ENCODE peak calls at places on chromosomes 6 and 20, in four cellular contexts. One of them, this sample, is unnamed.

GRCh38 chr6:13615802-13616140 is 636 bp downstream of the NOL7 start:
- DNase-seq in GM12878: no peak
- DNase-seq in HepG2: no peak
- DNase-seq in K562: peak; percentile 53
- DNase-seq in this sample: peak; percentile 40

GRCh38 chr6:117605169-117605826 is 3.0 kb upstream of the GOPC start:
- DNase-seq in GM12878: peak; percentile 66
- DNase-seq in HepG2: peak; percentile 80
- DNase-seq in K562: peak; percentile 71
- DNase-seq in this sample: peak; percentile 69

GRCh38 chr6:6856538-6857523 is 250.9 kb upstream of the RREB1 start:
- DNase-seq in GM12878: peak; percentile 71
- DNase-seq in HepG2: no peak
- DNase-seq in K562: no peak
- DNase-seq in this sample: no peak

GRCh38 chr6:36660771-36661471 is 17.6 kb upstream of the CDKN1A start:
- DNase-seq in GM12878: no peak
- DNase-seq in HepG2: no peak
- DNase-seq in K562: peak; percentile 93
- DNase-seq in this sample: no peak

GRCh38 chr6:42281016-42281533 is 63.4 kb upstream of the MRPS10 start:
- DNase-seq in GM12878: no peak
- DNase-seq in HepG2: no peak
- DNase-seq in K562: no peak
- DNase-seq in this sample: no peak

GRCh38 chr20:33013701-33014326 is 6.3 kb downstream of the BPIFB2 start:
- DNase-seq in GM12878: no peak
- DNase-seq in HepG2: no peak
- DNase-seq in K562: no peak
- DNase-seq in this sample: no peak

GRCh38 chr6:54294965-54295532 is 13.2 kb upstream of the TINAG start:
- DNase-seq in GM12878: no peak
- DNase-seq in HepG2: no peak
- DNase-seq in K562: no peak
- DNase-seq in this sample: no peak

GRCh38 chr6:57268294-57268640 is 46.2 kb upstream of the RAB23 start:
- DNase-seq in GM12878: no peak
- DNase-seq in HepG2: no peak
- DNase-seq in K562: no peak
- DNase-seq in this sample: no peak

GRCh38 chr20:50387996-50388332 is 122.2 kb upstream of the PTPN1 start:
- DNase-seq in GM12878: no peak
- DNase-seq in HepG2: no peak
- DNase-seq in K562: no peak
- DNase-seq in this sample: no peak

GRCh38 chr6:33205172-33206026 is 944 bp downstream of the HSD17B8 start:
- DNase-seq in GM12878: no peak
- DNase-seq in HepG2: no peak
- DNase-seq in K562: peak; percentile 68
- DNase-seq in this sample: no peak

GRCh38 chr20:64131406-64131805 is 24.0 kb upstream of the NPBWR2 start:
- DNase-seq in GM12878: no peak
- DNase-seq in HepG2: peak; percentile 60
- DNase-seq in K562: no peak
- DNase-seq in this sample: no peak

GRCh38 chr20:2955257-2955950 is 82.1 kb downstream of the PTPRA start:
- DNase-seq in GM12878: no peak
- DNase-seq in HepG2: no peak
- DNase-seq in K562: no peak
- DNase-seq in this sample: no peak

GRCh38 chr6:150720774-150721233 is 121.1 kb downstream of the PLEKHG1 start:
- DNase-seq in GM12878: peak; percentile 94
- DNase-seq in HepG2: no peak
- DNase-seq in K562: no peak
- DNase-seq in this sample: peak; percentile 47

GRCh38 chr20:60295214-60295613 is 337.0 kb downstream of the CDH26 start:
- DNase-seq in GM12878: no peak
- DNase-seq in HepG2: no peak
- DNase-seq in K562: no peak
- DNase-seq in this sample: no peak

GRCh38 chr20:37973059-37973910 is 60.0 kb downstream of the TTI1 start:
- DNase-seq in GM12878: no peak
- DNase-seq in HepG2: no peak
- DNase-seq in K562: peak; percentile 71
- DNase-seq in this sample: no peak

GRCh38 chr20:38658879-38659612 is 57.4 kb downstream of the ARHGAP40 start:
- DNase-seq in GM12878: no peak
- DNase-seq in HepG2: peak; percentile 60
- DNase-seq in K562: peak; percentile 74
- DNase-seq in this sample: peak; percentile 72

GRCh38 chr20:52269926-52270325 is 78.3 kb upstream of the ZFP64 start:
- DNase-seq in GM12878: no peak
- DNase-seq in HepG2: no peak
- DNase-seq in K562: no peak
- DNase-seq in this sample: no peak

GRCh38 chr6:135419162-135419561 is 78.4 kb downstream of the AHI1 start:
- DNase-seq in GM12878: no peak
- DNase-seq in HepG2: no peak
- DNase-seq in K562: peak; percentile 29
- DNase-seq in this sample: no peak

GRCh38 chr6:4067673-4068072 is 11.3 kb downstream of the FAM217A start:
- DNase-seq in GM12878: no peak
- DNase-seq in HepG2: no peak
- DNase-seq in K562: no peak
- DNase-seq in this sample: no peak

GRCh38 chr20:49186535-49187329 is 1.4 kb downstream of the STAU1 start:
- DNase-seq in GM12878: no peak
- DNase-seq in HepG2: peak; percentile 62
- DNase-seq in K562: peak; percentile 70
- DNase-seq in this sample: peak; percentile 36

GRCh38 chr20:36821964-36822437 is 48.4 kb upstream of the DSN1 start:
- DNase-seq in GM12878: no peak
- DNase-seq in HepG2: no peak
- DNase-seq in K562: peak; percentile 66
- DNase-seq in this sample: no peak

GRCh38 chr6:141653590-141653989 is 479.1 kb upstream of the GJE1 start:
- DNase-seq in GM12878: no peak
- DNase-seq in HepG2: no peak
- DNase-seq in K562: no peak
- DNase-seq in this sample: no peak
- TF ChIP-seq BHLHE40 in GM12878: no peak
- TF ChIP-seq BHLHE40 in HepG2: no peak
- TF ChIP-seq BHLHE40 in K562: no peak
- TF ChIP-seq BHLHE40 in this sample: no peak

DNA sequence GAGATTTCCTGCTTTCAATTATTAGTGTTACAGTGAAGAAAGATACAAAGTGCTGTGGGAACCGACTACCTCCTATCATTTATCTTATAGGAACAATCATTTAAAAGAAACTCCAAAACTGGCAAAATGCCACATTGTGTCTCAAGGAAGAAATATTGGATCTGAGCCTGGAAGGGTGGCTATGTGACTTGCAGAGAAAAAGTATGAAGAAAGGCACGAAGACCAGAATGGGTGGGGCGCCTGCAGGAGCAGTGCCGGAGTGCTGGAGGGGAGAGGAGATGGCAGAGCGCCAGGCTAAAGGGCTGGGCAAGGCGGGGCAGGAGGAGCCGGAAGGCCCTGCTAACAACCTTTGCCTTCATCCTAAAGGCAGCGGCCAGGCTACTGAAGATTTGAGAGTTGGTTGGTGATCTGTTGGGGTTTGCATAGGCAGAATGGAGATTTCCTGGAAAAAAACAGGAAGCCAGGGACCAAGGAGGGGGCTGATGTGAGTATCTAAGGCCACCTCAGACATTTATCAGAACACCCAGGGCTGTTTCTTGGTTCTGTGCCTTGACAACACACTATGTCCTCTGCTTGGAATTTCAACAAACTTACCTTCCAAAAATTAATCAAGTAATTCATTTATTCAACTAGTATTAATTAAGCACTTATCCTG is 125.6 kb downstream of the MAFB start:
- DNase-seq in GM12878: no peak
- DNase-seq in HepG2: no peak
- DNase-seq in K562: peak; percentile 63
- DNase-seq in this sample: no peak
- TF ChIP-seq FOXK2 in GM12878: no peak
- TF ChIP-seq FOXK2 in HepG2: no peak
- TF ChIP-seq FOXK2 in K562: no peak
- TF ChIP-seq FOXK2 in this sample: no peak

DNA sequence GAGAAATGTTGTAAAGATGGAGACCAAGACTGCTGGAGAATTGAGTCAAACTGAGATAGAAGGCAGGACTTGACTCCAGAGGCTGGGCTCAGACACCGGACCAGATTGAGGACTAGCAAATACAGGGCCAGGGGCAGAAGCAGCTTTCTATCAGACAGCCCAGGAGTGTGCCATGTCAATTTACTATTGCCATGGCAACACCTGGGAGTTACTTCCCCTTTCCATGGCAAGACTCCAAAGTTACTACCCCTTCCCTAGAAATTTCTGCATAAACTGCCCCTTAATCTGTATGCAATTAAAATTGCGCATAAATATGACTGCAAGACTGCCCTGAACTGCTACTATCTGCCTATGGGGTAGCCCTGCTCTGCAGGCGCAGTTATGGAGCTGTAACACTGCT is 90.1 kb upstream of the EDN1 start:
- DNase-seq in GM12878: no peak
- DNase-seq in HepG2: no peak
- DNase-seq in K562: no peak
- DNase-seq in this sample: no peak
- TF ChIP-seq BHLHE40 in GM12878: no peak
- TF ChIP-seq BHLHE40 in HepG2: no peak
- TF ChIP-seq BHLHE40 in K562: no peak
- TF ChIP-seq BHLHE40 in this sample: no peak

DNA sequence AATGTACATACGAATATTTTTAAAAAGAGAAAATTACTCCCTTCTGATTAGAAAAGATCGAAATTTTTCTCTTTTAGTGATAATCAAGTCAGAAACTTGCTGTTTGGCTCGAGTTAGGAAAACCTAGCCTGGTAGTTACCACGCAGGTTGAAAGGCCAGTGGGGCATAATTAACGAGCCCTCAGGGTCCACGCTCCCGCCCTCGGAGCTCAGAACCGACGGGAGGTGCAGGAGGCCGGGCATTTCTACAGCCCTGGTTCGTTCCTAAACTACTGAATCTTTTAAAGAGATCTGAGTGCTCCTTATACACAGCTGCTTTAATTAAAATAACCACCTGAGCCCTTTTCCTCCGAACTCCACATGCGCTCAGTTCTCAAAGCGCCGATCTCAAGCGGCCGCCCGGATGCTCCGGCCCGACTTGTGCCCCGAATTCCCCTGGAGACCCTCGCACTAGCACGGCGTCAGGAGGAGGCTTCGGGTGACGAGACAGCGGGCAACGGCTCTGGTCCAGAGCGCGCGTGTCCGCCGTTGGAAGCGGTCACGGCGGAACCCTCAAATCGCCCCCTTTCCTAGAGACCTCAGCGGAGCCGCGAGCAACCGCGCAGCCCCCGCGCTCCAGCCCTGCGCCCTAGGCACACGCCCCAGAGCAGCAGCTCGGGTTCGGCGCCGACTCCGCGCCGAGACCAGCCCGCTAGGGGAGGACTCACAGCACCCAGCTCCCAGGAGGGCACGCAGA is 444 bp downstream of the WDR27 start:
- DNase-seq in GM12878: no peak
- DNase-seq in HepG2: no peak
- DNase-seq in K562: peak; percentile 42
- DNase-seq in this sample: peak; percentile 42
- TF ChIP-seq FOXK2 in GM12878: no peak
- TF ChIP-seq FOXK2 in HepG2: no peak
- TF ChIP-seq FOXK2 in K562: no peak
- TF ChIP-seq FOXK2 in this sample: no peak

This sample was measured in HEK293T.